ENCODE peak calls at places on chromosomes 4 and X, in four cellular contexts. T, P, O and K are unnamed samples.

GRCh38 chrX:40245411-40246140 is 147.8 kb upstream of the BCOR start:
- DNase-seq in T (peak), P (no peak), O (no peak), K (no peak)

GRCh38 chrX:155065035-155065734 is 5.8 kb downstream of the CMC4 start:
- DNase-seq in T (peak), P (peak), O (no peak), K (no peak)

GRCh38 chr4:74054483-74055032 is 16.1 kb upstream of the CXCL3 start:
- DNase-seq in T (no peak), P (no peak), O (no peak), K (no peak)

GRCh38 chrX:51404445-51404844 is 71.8 kb downstream of the NUDT10 start:
- DNase-seq in T (no peak), P (no peak), O (no peak), K (no peak)

GRCh38 chrX:64842492-64842891 is 133.8 kb downstream of the ZC4H2 start:
- DNase-seq in T (no peak), P (no peak), O (no peak), K (peak)

GRCh38 chr4:90165883-90166282 is 38.7 kb downstream of the CCSER1 start:
- DNase-seq in T (no peak), P (no peak), O (no peak), K (no peak)

GRCh38 chrX:22081475-22082092 is 49.5 kb downstream of the PHEX start:
- DNase-seq in T (peak), P (peak), O (peak), K (peak)

GRCh38 chr4:6111354-6111930 is 88.9 kb downstream of the JAKMIP1 start:
- DNase-seq in T (no peak), P (no peak), O (no peak), K (no peak)

GRCh38 chr4:145954924-145955339 is 16.3 kb upstream of the ZNF827 start:
- DNase-seq in T (peak), P (peak), O (peak), K (no peak)

GRCh38 chrX:11768039-11768438 is 10.0 kb downstream of the MSL3 start:
- DNase-seq in T (no peak), P (no peak), O (no peak), K (no peak)

GRCh38 chr4:166594326-166594946 is 639.9 kb downstream of the SPOCK3 start:
- DNase-seq in T (peak), P (peak), O (peak), K (peak)

GRCh38 chr4:186598686-186599085 is 43.3 kb upstream of the MTNR1A start:
- DNase-seq in T (no peak), P (no peak), O (no peak), K (no peak)

GRCh38 chr4:153603835-153604234 is 80.2 kb upstream of the TLR2 start:
- DNase-seq in T (no peak), P (no peak), O (no peak), K (no peak)

GRCh38 chr4:187172340-187172761 is 448.7 kb upstream of the FAT1 start:
- DNase-seq in T (peak), P (peak), O (no peak), K (no peak)

GRCh38 chrX:13937370-13938052 is 92.2 kb downstream of the GEMIN8 start:
- DNase-seq in T (peak), P (no peak), O (no peak), K (no peak)

GRCh38 chrX:103101280-103102042 is 8.5 kb upstream of the NXF3 start:
- DNase-seq in T (no peak), P (no peak), O (no peak), K (no peak)

GRCh38 chr4:110654254-110654635 is 31.4 kb upstream of the PITX2 start:
- DNase-seq in T (peak), P (no peak), O (no peak), K (no peak)

GRCh38 chr4:38752393-38752961 is 30.3 kb downstream of the TLR10 start:
- DNase-seq in T (peak), P (no peak), O (no peak), K (no peak)

GRCh38 chr4:17762705-17763104 is 18.7 kb downstream of the FAM184B start:
- DNase-seq in T (peak), P (peak), O (no peak), K (peak)

GRCh38 chrX:115413246-115413878 is 123.8 kb downstream of the LUZP4 start:
- DNase-seq in T (no peak), P (peak), O (no peak), K (no peak)

GRCh38 chrX:16695079-16695676 is 17.3 kb downstream of the CTPS2 start:
- DNase-seq in T (peak), P (peak), O (peak), K (peak)

GRCh38 chr4:145279122-145279960 is 99.0 kb upstream of the OTUD4 start:
- DNase-seq in T (peak), P (peak), O (no peak), K (no peak)

GRCh38 chr4:137700751-137701150 is 168.5 kb upstream of the PCDH18 start:
- DNase-seq in T (no peak), P (no peak), O (no peak), K (no peak)

GRCh38 chrX:136115124-136115908 is 32.0 kb upstream of the FHL1 start:
- DNase-seq in T (peak), P (peak), O (no peak), K (no peak)

GRCh38 chr4:126705271-126705670 is 927.5 kb upstream of the INTU start:
- DNase-seq in T (peak), P (no peak), O (no peak), K (no peak)

GRCh38 chr4:14410469-14410868 is 591.8 kb upstream of the CPEB2 start:
- DNase-seq in T (no peak), P (no peak), O (no peak), K (no peak)

GRCh38 chrX:20101927-20102581 is 14.7 kb downstream of the MAP7D2 start:
- DNase-seq in T (no peak), P (no peak), O (no peak), K (no peak)

GRCh38 chr4:145936142-145937020 is 2.2 kb downstream of the ZNF827 start:
- DNase-seq in T (peak), P (peak), O (no peak), K (peak)

GRCh38 chr4:17511950-17512795 is at the start of gene QDPR:
- DNase-seq in T (peak), P (peak), O (peak), K (peak)

GRCh38 chr4:3411676-3412075 is 30.1 kb upstream of the HGFAC start:
- DNase-seq in T (no peak), P (no peak), O (no peak), K (no peak)

GRCh38 chrX:156004256-156004655 is 6.8 kb downstream of the IL9R start:
- DNase-seq in T (no peak), P (no peak), O (no peak), K (no peak)

GRCh38 chrX:28847423-28847822 is 260.2 kb downstream of the IL1RAPL1 start:
- DNase-seq in T (no peak), P (peak), O (peak), K (no peak)

GRCh38 chrX:125786306-125786705 is 379.8 kb downstream of the DCAF12L2 start:
- DNase-seq in T (no peak), P (peak), O (no peak), K (no peak)

GRCh38 chr4:10102193-10102980 is 14.2 kb downstream of the WDR1 start:
- DNase-seq in T (no peak), P (no peak), O (no peak), K (no peak)

GRCh38 chr4:11535333-11535732 is 106.6 kb upstream of the HS3ST1 start:
- DNase-seq in T (no peak), P (no peak), O (no peak), K (no peak)
- TF ChIP-seq CTCF in T (no peak), P (no peak), O (no peak), K (no peak)

GRCh38 chrX:71640002-71640401 is 21.7 kb upstream of the CXCR3 start:
- DNase-seq in T (no peak), P (no peak), O (no peak), K (no peak)
- TF ChIP-seq CTCF in T (no peak), P (no peak), O (no peak), K (no peak)

DNA sequence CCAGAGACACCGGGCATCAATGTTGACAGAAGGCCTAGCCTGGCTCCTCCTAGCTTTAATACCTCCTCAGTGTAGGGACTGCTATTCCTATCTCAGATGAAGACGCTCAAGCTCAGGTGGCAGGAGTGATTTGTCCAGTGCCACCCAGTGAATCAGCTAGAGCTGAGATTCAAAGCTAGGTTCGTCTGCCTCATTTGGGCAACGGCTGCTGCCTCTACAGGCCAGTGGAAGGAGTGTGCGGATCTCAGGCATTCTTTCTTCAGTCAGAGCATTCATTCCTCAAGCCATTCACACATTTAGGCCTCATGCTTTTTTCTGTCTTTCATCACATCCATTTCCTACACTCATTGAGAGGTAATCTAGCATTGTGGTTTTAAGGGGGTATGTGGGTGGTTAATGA is 7.3 kb downstream of the TSR2 start:
- DNase-seq in T (peak), P (peak), O (no peak), K (no peak)
- TF ChIP-seq CTCF in T (peak), P (peak), O (no peak), K (peak)

GRCh38 chr4:106266201-106266600 is 49.8 kb downstream of the TBCK start:
- DNase-seq in T (peak), P (peak), O (peak), K (peak)
- TF ChIP-seq CTCF in T (peak), P (peak), O (peak), K (peak)

DNA sequence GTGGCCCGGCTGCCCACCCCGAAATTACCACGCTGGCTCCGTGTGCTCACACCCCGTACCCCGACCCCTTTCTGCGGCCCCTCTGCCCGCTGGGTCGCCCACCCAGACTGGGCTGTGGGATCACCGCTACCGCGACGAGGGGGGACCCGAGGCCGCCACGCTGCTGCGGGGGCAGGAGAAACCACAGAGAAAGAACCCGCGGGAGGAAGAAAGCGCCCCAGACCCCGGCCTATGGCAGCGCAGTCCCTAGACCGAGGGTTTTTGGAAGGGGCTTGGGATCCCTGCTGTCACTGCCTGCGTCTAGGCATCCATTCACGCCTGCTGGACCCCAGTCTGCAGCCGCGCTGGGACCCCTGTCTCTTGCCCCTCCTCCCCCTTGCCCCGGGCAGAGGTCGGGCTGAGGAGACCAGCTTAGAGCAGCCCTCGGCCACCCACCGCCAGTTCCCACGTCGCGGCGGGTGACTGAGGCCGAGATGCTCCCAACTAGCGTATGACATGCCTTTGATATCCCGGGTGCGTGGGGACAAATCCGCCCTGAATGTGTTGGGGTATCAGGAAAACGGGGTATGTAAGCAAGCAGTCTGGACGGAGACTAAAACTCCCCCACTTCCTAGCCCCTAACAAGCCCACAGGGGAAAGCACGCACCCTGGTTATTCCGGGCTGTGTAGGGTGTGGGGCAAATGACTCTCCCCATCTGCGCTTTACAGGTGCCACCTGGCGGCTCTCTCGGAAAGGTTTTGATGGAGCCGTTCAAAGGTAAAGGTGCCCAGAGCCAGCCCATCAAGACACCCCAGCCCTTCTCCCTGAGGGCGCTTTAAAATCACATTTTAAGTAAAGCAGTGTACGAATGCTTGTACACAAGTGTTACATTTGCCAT is 867 bp upstream of the INPP4B start:
- DNase-seq in T (no peak), P (peak), O (peak), K (peak)
- TF ChIP-seq CTCF in T (no peak), P (peak), O (peak), K (peak)

GRCh38 chrX:137195296-137195695 is 161.5 kb upstream of the GPR101 start:
- DNase-seq in T (no peak), P (no peak), O (no peak), K (no peak)

GRCh38 chrX:137198040-137198439 is 164.2 kb upstream of the GPR101 start:
- DNase-seq in T (no peak), P (peak), O (no peak), K (no peak)

GRCh38 chrX:137195991-137196390 is 162.2 kb upstream of the GPR101 start:
- DNase-seq in T (peak), P (peak), O (no peak), K (no peak)

DNA sequence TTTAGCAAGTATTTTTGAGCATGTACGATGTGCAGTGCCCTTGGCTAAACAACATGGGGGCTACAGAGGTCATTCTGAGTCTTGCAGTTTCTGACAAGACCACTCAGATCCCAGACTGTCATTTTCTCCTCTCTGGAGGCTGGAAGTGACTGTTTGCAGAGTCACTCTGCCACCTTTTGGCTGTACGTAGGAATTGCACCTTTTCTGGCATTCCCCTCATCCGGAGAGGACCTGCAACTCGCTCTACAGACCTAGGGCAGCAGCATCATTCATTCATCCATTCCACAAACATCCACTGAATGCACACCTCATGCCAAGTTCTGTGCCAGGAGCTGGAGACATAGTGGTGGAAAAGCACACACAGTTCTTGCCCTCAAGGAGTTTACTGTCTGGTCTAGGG is 160.4 kb upstream of the GPR101 start:
- DNase-seq in T (no peak), P (peak), O (peak), K (peak)
- TF ChIP-seq CTCF in T (peak), P (peak), O (no peak), K (peak)

GRCh38 chr4:122647656-122648055 is 26.8 kb upstream of the IL21 start:
- DNase-seq in T (no peak), P (no peak), O (no peak), K (no peak)

GRCh38 chr4:122658377-122658776 is 37.5 kb upstream of the IL21 start:
- DNase-seq in T (no peak), P (no peak), O (no peak), K (no peak)

GRCh38 chr4:122650148-122650547 is 29.3 kb upstream of the IL21 start:
- DNase-seq in T (no peak), P (no peak), O (no peak), K (no peak)

DNA sequence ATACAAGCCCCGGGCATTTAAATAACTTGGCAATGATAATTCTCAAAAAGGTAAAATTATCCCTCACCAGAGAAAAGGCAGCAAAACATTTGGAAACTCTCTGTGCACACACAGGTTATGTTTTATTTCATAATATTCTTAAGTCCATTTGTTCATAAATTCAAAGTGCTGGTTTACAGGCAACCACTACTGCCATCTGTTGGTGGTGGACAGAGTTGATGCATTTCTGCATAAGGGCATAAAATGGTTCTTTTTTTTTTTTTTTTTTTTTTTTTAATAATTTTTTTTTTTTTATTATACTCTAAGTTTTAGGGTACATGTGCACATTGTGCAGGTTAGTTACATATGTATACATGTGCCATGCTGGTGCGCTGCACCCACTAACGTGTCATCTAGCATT is 31.5 kb upstream of the IL21 start:
- DNase-seq in T (peak), P (peak), O (peak), K (peak)
- TF ChIP-seq CTCF in T (peak), P (peak), O (peak), K (peak)

GRCh38 chr4:92060333-92060732 is 243.4 kb upstream of the GRID2 start:
- DNase-seq in T (no peak), P (no peak), O (no peak), K (no peak)
- TF ChIP-seq CTCF in T (no peak), P (no peak), O (no peak), K (no peak)

GRCh38 chrX:74230094-74230493 is 73.9 kb upstream of the ZCCHC13 start:
- DNase-seq in T (no peak), P (peak), O (no peak), K (no peak)
- TF ChIP-seq CTCF in T (no peak), P (peak), O (no peak), K (peak)